ENCODE peak calls at places on chromosomes 7 and 10, in seven cellular contexts. V, Y, Z, O, E, G and R are unnamed samples.
A peak's percentile ranks its signal among the peaks of the same experiment; 100 is the strongest.

GRCh38 chr10:116082211-116082610 is 190.8 kb downstream of the GFRA1 start:
- DNase-seq in G (no peak), E (no peak), Y (no peak), O (no peak), Z (no peak), V (no peak), R (no peak)

GRCh38 chr10:29482591-29483421 is 152.0 kb downstream of the SVIL start:
- DNase-seq in Y (no peak), O (no peak), Z (no peak), V (peak; percentile 61), E (peak; percentile 70), G (no peak), R (no peak)

GRCh38 chr10:22652988-22653431 is 61.4 kb downstream of the PIP4K2A start:
- DNase-seq in Z (no peak), G (no peak), Y (no peak), E (no peak), O (no peak), V (no peak), R (no peak)

GRCh38 chr7:79555571-79555970 is 102.1 kb upstream of the MAGI2 start:
- DNase-seq in E (peak; percentile 10), V (no peak), O (no peak), Z (no peak), G (no peak), Y (no peak), R (no peak)

GRCh38 chr7:74657692-74658170 is at the start of gene GTF2I:
- DNase-seq in O (peak; percentile 37), G (no peak), Y (no peak), E (no peak), V (no peak), Z (no peak), R (no peak)

GRCh38 chr7:65983965-65984654 is 2.1 kb upstream of the GUSB start:
- DNase-seq in E (peak; percentile 13), G (no peak), Z (no peak), V (no peak), O (peak; percentile 83), Y (no peak), R (no peak)

GRCh38 chr10:111281516-111281915 is 204.7 kb downstream of the ADRA2A start:
- DNase-seq in G (no peak), O (no peak), V (no peak), Y (no peak), E (no peak), Z (no peak), R (no peak)

GRCh38 chr10:102641398-102641797 is 2.9 kb upstream of the TRIM8 start:
- DNase-seq in Y (no peak), G (no peak), Z (no peak), V (no peak), O (no peak), E (no peak), R (no peak)

GRCh38 chr7:33243319-33243881 is 114.0 kb downstream of the BBS9 start:
- DNase-seq in G (no peak), Z (no peak), E (peak; percentile 59), Y (no peak), O (peak; percentile 55), V (peak; percentile 38), R (no peak)

GRCh38 chr7:51079494-51079893 is 237.1 kb downstream of the COBL start:
- DNase-seq in Y (no peak), E (no peak), O (peak; percentile 8), V (no peak), G (no peak), Z (no peak), R (no peak)

GRCh38 chr10:79014796-79015195 is 54.0 kb upstream of the ZMIZ1 start:
- DNase-seq in G (no peak), Z (no peak), O (no peak), Y (no peak), E (no peak), V (no peak), R (peak; percentile 15)

GRCh38 chr7:54995631-54996340 is 23.0 kb upstream of the EGFR start:
- DNase-seq in G (no peak), Z (no peak), O (peak; percentile 86), V (peak; percentile 83), Y (no peak), E (peak; percentile 83), R (no peak)

GRCh38 chr7:128869138-128869943 is 6.7 kb downstream of the ATP6V1F start:
- DNase-seq in Y (peak; percentile 27), E (peak; percentile 35), V (peak; percentile 50), G (peak; percentile 42), Z (peak; percentile 87), O (no peak), R (peak; percentile 70)

GRCh38 chr7:2773608-2774007 is 70.5 kb downstream of the GNA12 start:
- DNase-seq in G (no peak), Z (no peak), E (no peak), Y (no peak), O (no peak), V (no peak), R (no peak)

GRCh38 chr10:124565565-124566221 is 104.1 kb downstream of the LHPP start:
- DNase-seq in Z (peak; percentile 71), G (no peak), O (no peak), E (no peak), V (no peak), Y (no peak), R (peak; percentile 93)

GRCh38 chr10:123522702-123523312 is 143.3 kb upstream of the GPR26 start:
- DNase-seq in O (no peak), E (no peak), Y (no peak), Z (no peak), V (no peak), G (no peak), R (no peak)

GRCh38 chr7:107039199-107039900 is 5.2 kb upstream of the PRKAR2B start:
- DNase-seq in Z (no peak), V (no peak), G (no peak), O (no peak), E (no peak), Y (no peak), R (no peak)

GRCh38 chr7:121294448-121294992 is 34.3 kb upstream of the WNT16 start:
- DNase-seq in O (no peak), G (no peak), V (no peak), Z (no peak), E (peak; percentile 39), Y (no peak), R (no peak)

GRCh38 chr7:150727381-150727780 is 9.8 kb upstream of the GIMAP5 start:
- DNase-seq in V (no peak), Y (no peak), E (no peak), O (no peak), G (no peak), Z (no peak), R (no peak)

GRCh38 chr10:61812920-61813319 is 88.6 kb upstream of the ARID5B start:
- DNase-seq in E (no peak), Z (no peak), V (no peak), G (no peak), Y (no peak), O (no peak), R (no peak)

GRCh38 chr7:112622159-112622715 is 141.4 kb downstream of the LSMEM1 start:
- DNase-seq in Y (no peak), E (no peak), O (no peak), V (no peak), G (no peak), Z (peak; percentile 73), R (no peak)

GRCh38 chr7:55013851-55014250 is 5.0 kb upstream of the EGFR start:
- DNase-seq in G (no peak), O (no peak), Z (no peak), V (no peak), E (no peak), Y (no peak), R (no peak)

GRCh38 chr7:34995757-34996156 is 41.5 kb downstream of the DPY19L1 start:
- DNase-seq in O (no peak), Y (no peak), V (no peak), G (no peak), E (no peak), Z (no peak), R (no peak)

GRCh38 chr10:96287392-96288105 is 16.2 kb upstream of the BLNK start:
- DNase-seq in Y (no peak), E (peak; percentile 7), G (no peak), Z (no peak), V (no peak), O (peak; percentile 21), R (no peak)

GRCh38 chr10:619710-620109 is 69.8 kb downstream of the DIP2C start:
- DNase-seq in G (no peak), Z (no peak), E (no peak), O (no peak), V (no peak), Y (no peak), R (no peak)

GRCh38 chr7:125878990-125879389 is 949.4 kb upstream of the POT1 start:
- DNase-seq in Y (no peak), O (no peak), Z (no peak), V (no peak), G (no peak), E (no peak), R (no peak)

GRCh38 chr10:69969961-69970360 is 82.7 kb upstream of the MACROH2A2 start:
- DNase-seq in G (no peak), E (no peak), O (no peak), Y (no peak), V (no peak), Z (no peak), R (no peak)

GRCh38 chr7:116259821-116260440 is 49.6 kb downstream of the TES start:
- DNase-seq in Z (no peak), V (peak; percentile 56), O (peak; percentile 91), Y (no peak), E (peak; percentile 91), G (no peak), R (no peak)

GRCh38 chr7:112091768-112092167 is 114.4 kb downstream of the DOCK4 start:
- DNase-seq in O (no peak), Y (no peak), E (no peak), G (no peak), Z (no peak), V (no peak), R (no peak)

GRCh38 chr10:32957341-32958084 is 517 bp downstream of the ITGB1 start:
- DNase-seq in V (no peak), E (peak; percentile 51), G (peak; percentile 60), Z (peak; percentile 87), O (peak; percentile 39), Y (peak; percentile 22), R (peak; percentile 68)

GRCh38 chr10:67519434-67519833 is 176.6 kb downstream of the CTNNA3 start:
- DNase-seq in Y (no peak), Z (no peak), G (no peak), E (no peak), O (no peak), V (no peak), R (no peak)

GRCh38 chr10:128128582-128128981 is 2.4 kb upstream of the MKI67 start:
- DNase-seq in G (no peak), E (no peak), Y (no peak), V (no peak), Z (no peak), O (no peak), R (no peak)

GRCh38 chr7:155412416-155413253 is 45.3 kb upstream of the EN2 start:
- DNase-seq in G (no peak), V (no peak), Y (no peak), E (peak; percentile 27), O (peak; percentile 17), Z (no peak), R (no peak)